ENCODE peak calls at places on chromosomes 11 and 22, in seven cellular contexts. H is IMR-90, Z is psoas muscle, O is brain microvascular endothelial cell, K is WTC11, M is tibial nerve, J is type B pancreatic cell. L is an unnamed sample.
A peak's percentile ranks its signal among the peaks of the same experiment; 100 is the strongest.

GRCh38 chr22:45208993-45209838 is 31.5 kb downstream of the KIAA0930 start:
- DNase-seq in H (peak; percentile 91), Z (no peak), O (peak; percentile 90), K (peak; percentile 84), M (no peak), J (no peak), L (no peak)

GRCh38 chr11:130523609-130524008 is 75.2 kb downstream of the ADAMTS15 start:
- DNase-seq in H (peak; percentile 97), Z (peak; percentile 29), O (peak; percentile 77), K (no peak), M (no peak), J (no peak), L (peak; percentile 83)

GRCh38 chr22:41009222-41009948 is 58.2 kb downstream of the RBX1 start:
- DNase-seq in H (peak; percentile 91), Z (no peak), O (no peak), K (no peak), M (no peak), J (no peak), L (peak; percentile 74)

GRCh38 chr22:22593964-22594656 is 35.0 kb upstream of the PRAME start:
- DNase-seq in H (peak; percentile 53), Z (no peak), O (peak; percentile 39), K (peak; percentile 66), M (peak; percentile 18), J (no peak), L (peak; percentile 6)

GRCh38 chr11:68044145-68044813 is 5.5 kb downstream of the TCIRG1 start:
- DNase-seq in H (no peak), Z (no peak), O (no peak), K (no peak), M (no peak), J (no peak), L (no peak)

GRCh38 chr11:7909585-7910325 is 21.3 kb downstream of the OR10A6 start:
- DNase-seq in H (no peak), Z (no peak), O (no peak), K (no peak), M (no peak), J (no peak), L (no peak)

GRCh38 chr11:62604460-62605130 is 2.9 kb upstream of the MTA2 start:
- DNase-seq in H (no peak), Z (no peak), O (no peak), K (peak; percentile 30), M (no peak), J (no peak), L (no peak)

GRCh38 chr11:43021466-43021865 is 290.3 kb upstream of the API5 start:
- DNase-seq in H (no peak), Z (no peak), O (no peak), K (peak; percentile 35), M (no peak), J (no peak), L (no peak)

GRCh38 chr22:50301581-50301991 is 5.9 kb downstream of the PLXNB2 start:
- DNase-seq in H (no peak), Z (no peak), O (no peak), K (no peak), M (no peak), J (no peak), L (no peak)

GRCh38 chr11:118241191-118242098 is 10.7 kb downstream of the MPZL3 start:
- DNase-seq in H (no peak), Z (no peak), O (no peak), K (no peak), M (no peak), J (no peak), L (no peak)

GRCh38 chr22:29345932-29346331 is 30.4 kb upstream of the RASL10A start:
- DNase-seq in H (peak; percentile 4), Z (no peak), O (no peak), K (no peak), M (no peak), J (no peak), L (no peak)

GRCh38 chr11:2754008-2754407 is 54.2 kb upstream of the KCNQ1OT1 start:
- DNase-seq in H (no peak), Z (no peak), O (no peak), K (no peak), M (no peak), J (no peak), L (no peak)

GRCh38 chr11:79404325-79404724 is 36.5 kb downstream of the TENM4 start:
- DNase-seq in H (peak; percentile 73), Z (no peak), O (no peak), K (no peak), M (no peak), J (no peak), L (no peak)

GRCh38 chr11:114279778-114280532 is 16.2 kb upstream of the NNMT start:
- DNase-seq in H (peak; percentile 61), Z (no peak), O (peak; percentile 11), K (no peak), M (no peak), J (no peak), L (no peak)

GRCh38 chr11:133811850-133812685 is 33.2 kb downstream of the SPATA19 start:
- DNase-seq in H (no peak), Z (no peak), O (no peak), K (no peak), M (no peak), J (no peak), L (no peak)

GRCh38 chr11:13251961-13252360 is 25.6 kb upstream of the BMAL1 start:
- DNase-seq in H (no peak), Z (no peak), O (no peak), K (no peak), M (no peak), J (no peak), L (no peak)

GRCh38 chr11:13247606-13248320 is 29.8 kb upstream of the BMAL1 start:
- DNase-seq in H (no peak), Z (no peak), O (no peak), K (no peak), M (no peak), J (no peak), L (no peak)

GRCh38 chr11:13249177-13249576 is 28.4 kb upstream of the BMAL1 start:
- DNase-seq in H (no peak), Z (no peak), O (no peak), K (no peak), M (no peak), J (no peak), L (no peak)

DNA sequence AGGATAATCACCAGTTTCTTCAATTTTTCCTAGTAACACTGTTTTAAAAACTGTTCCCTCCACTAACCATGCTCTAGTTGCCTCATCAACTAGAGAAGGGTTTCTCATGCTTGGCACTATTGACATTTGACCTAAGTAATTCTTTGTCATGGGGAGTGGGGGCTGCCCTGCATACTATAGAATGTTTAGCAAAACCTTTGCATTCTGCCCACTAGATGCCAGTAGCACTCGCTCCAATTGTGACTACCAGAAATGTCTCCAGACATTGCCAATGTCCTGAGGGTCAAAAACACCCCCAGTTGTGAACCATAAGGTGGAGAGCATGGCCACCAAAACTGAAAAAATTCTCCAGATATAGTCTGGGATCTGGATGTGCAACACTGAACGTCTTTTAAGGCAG is 27.6 kb upstream of the BMAL1 start:
- DNase-seq in H (no peak), Z (no peak), O (no peak), K (peak; percentile 14), M (no peak), J (no peak), L (no peak)
- TF ChIP-seq CTCF in H (peak; percentile 32), Z (peak; percentile 25), O (peak; percentile 68), K (no peak), M (no peak), J (no peak), L (peak; percentile 38)

GRCh38 chr22:43356881-43357280 is 13.7 kb upstream of the SCUBE1 start:
- DNase-seq in H (no peak), Z (no peak), O (no peak), K (no peak), M (no peak), J (no peak), L (no peak)

GRCh38 chr22:43346521-43346929 is 3.4 kb upstream of the SCUBE1 start:
- DNase-seq in H (no peak), Z (peak; percentile 52), O (peak; percentile 16), K (peak; percentile 87), M (peak; percentile 44), J (no peak), L (no peak)

GRCh38 chr22:43349636-43350035 is 6.5 kb upstream of the SCUBE1 start:
- DNase-seq in H (no peak), Z (no peak), O (no peak), K (no peak), M (no peak), J (no peak), L (no peak)

GRCh38 chr22:43351966-43352345 is 8.8 kb upstream of the SCUBE1 start:
- DNase-seq in H (no peak), Z (no peak), O (no peak), K (no peak), M (no peak), J (no peak), L (no peak)
- TF ChIP-seq CTCF in H (no peak), Z (no peak), O (no peak), K (no peak), M (no peak), J (no peak), L (no peak)

DNA sequence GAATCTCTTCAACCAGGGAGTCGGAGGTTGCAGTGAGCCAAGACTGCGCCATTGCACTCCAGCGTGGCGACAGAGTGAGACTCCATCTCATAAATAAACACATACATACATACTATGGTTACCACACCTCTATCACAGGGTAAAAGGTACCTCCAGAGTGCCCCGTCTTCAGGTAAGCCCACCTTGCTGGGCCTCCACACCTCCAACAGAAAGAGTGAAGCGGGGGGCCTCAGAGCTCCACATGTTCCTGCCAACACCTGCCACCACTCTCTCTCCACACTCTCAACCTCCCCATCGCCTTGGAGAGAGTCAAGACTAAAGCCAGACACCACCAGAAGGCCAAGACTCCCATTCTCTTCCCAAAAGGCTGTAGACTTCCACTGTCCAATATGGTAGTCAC is 10.3 kb upstream of the VWCE start:
- DNase-seq in H (no peak), Z (no peak), O (no peak), K (no peak), M (no peak), J (no peak), L (no peak)
- TF ChIP-seq CTCF in H (no peak), Z (no peak), O (no peak), K (no peak), M (no peak), J (no peak), L (no peak)

GRCh38 chr11:75214411-75214821 is 26.2 kb upstream of the TPBGL start:
- DNase-seq in H (peak; percentile 72), Z (peak; percentile 73), O (peak; percentile 80), K (peak; percentile 97), M (peak; percentile 63), J (peak; percentile 89), L (peak; percentile 68)
- TF ChIP-seq CTCF in H (peak; percentile 41), Z (no peak), O (peak; percentile 85), K (no peak), M (no peak), J (peak; percentile 68), L (peak; percentile 60)

GRCh38 chr11:123020968-123021367 is 39.3 kb upstream of the BSX start:
- DNase-seq in H (peak; percentile 49), Z (no peak), O (peak; percentile 49), K (peak; percentile 36), M (no peak), J (no peak), L (peak; percentile 12)
- TF ChIP-seq CTCF in H (peak; percentile 70), Z (peak; percentile 11), O (peak; percentile 87), K (no peak), M (peak; percentile 21), J (peak; percentile 72), L (peak; percentile 78)